ENCODE peak calls at places on chromosome 14, in six cellular contexts. V is GM12878, L is GM12891, C is K562, W is HepG2, S is H1. Q is an unnamed sample.

GRCh38 chr14:83300454-83301064 is 1766.9 kb upstream of the SEL1L start:
- DNase-seq in C (no peak), S (no peak), W (peak; percentile 12), V (no peak), L (peak; percentile 0), Q (no peak)

GRCh38 chr14:37253905-37254304 is 56.2 kb downstream of the MIPOL1 start:
- DNase-seq in V (no peak), L (no peak), S (no peak), W (no peak), C (no peak), Q (no peak)

GRCh38 chr14:38257500-38257899 is 1.6 kb upstream of the CLEC14A start:
- DNase-seq in L (no peak), W (no peak), V (no peak), C (no peak), S (no peak), Q (no peak)

GRCh38 chr14:89032086-89032649 is 207.7 kb downstream of the TTC8 start:
- DNase-seq in C (peak; percentile 23), L (no peak), S (no peak), W (no peak), V (no peak), Q (no peak)

GRCh38 chr14:91170504-91171121 is 56.7 kb downstream of the DGLUCY start:
- DNase-seq in C (no peak), V (no peak), L (no peak), W (no peak), S (no peak), Q (no peak)

GRCh38 chr14:104600141-104600643 is 4.4 kb downstream of the TMEM179 start:
- DNase-seq in W (no peak), V (no peak), C (no peak), S (no peak), L (peak; percentile 15), Q (no peak)

GRCh38 chr14:21042918-21043317 is 756 bp downstream of the RNASE7 start:
- DNase-seq in L (no peak), C (no peak), W (no peak), V (no peak), S (no peak), Q (no peak)

GRCh38 chr14:103041464-103041863 is 15.9 kb downstream of the CDC42BPB start:
- DNase-seq in L (no peak), C (no peak), W (no peak), S (no peak), V (no peak), Q (no peak)

GRCh38 chr14:88695873-88696272 is 96.9 kb downstream of the EML5 start:
- DNase-seq in W (no peak), V (no peak), S (no peak), L (no peak), C (no peak), Q (no peak)

GRCh38 chr14:100782516-100783320 is 43.2 kb upstream of the MEG3 start:
- DNase-seq in S (no peak), L (no peak), W (peak; percentile 39), C (no peak), V (no peak), Q (no peak)

GRCh38 chr14:91230363-91231035 is 14.0 kb downstream of the GPR68 start:
- DNase-seq in L (no peak), V (no peak), C (no peak), W (no peak), S (no peak), Q (no peak)

GRCh38 chr14:54253195-54253947 is 143.4 kb upstream of the CDKN3 start:
- DNase-seq in W (peak; percentile 30), V (no peak), L (no peak), S (no peak), C (no peak), Q (no peak)

GRCh38 chr14:56118611-56119181 is 485 bp downstream of the PELI2 start:
- DNase-seq in S (no peak), C (no peak), V (no peak), L (no peak), W (no peak), Q (peak; percentile 6)

GRCh38 chr14:39219075-39219499 is 14.6 kb upstream of the MIA2 start:
- DNase-seq in V (no peak), L (no peak), W (peak; percentile 83), C (no peak), S (no peak), Q (no peak)

GRCh38 chr14:55377236-55377635 is 34.4 kb downstream of the ATG14 start:
- DNase-seq in C (no peak), V (no peak), L (no peak), S (no peak), W (no peak), Q (no peak)

GRCh38 chr14:92026548-92027190 is 13.2 kb downstream of the TRIP11 start:
- DNase-seq in L (no peak), S (no peak), C (no peak), W (no peak), V (no peak), Q (no peak)

GRCh38 chr14:43449291-43449690 is 1057.8 kb downstream of the FSCB start:
- DNase-seq in S (no peak), C (no peak), W (no peak), L (no peak), V (no peak), Q (no peak)

GRCh38 chr14:92463141-92463540 is 50.4 kb upstream of the RIN3 start:
- DNase-seq in W (no peak), V (no peak), S (peak; percentile 31), C (no peak), L (no peak), Q (no peak)

GRCh38 chr14:82385043-82385442 is 851.4 kb upstream of the SEL1L start:
- DNase-seq in W (no peak), C (no peak), S (no peak), L (no peak), V (no peak), Q (no peak)

GRCh38 chr14:78445275-78445674 is 275.1 kb downstream of the NRXN3 start:
- DNase-seq in L (no peak), V (no peak), S (no peak), C (no peak), W (no peak), Q (no peak)

GRCh38 chr14:94470311-94470710 is 5.7 kb downstream of the SERPINA9 start:
- DNase-seq in L (no peak), C (no peak), V (no peak), W (no peak), S (no peak), Q (no peak)

GRCh38 chr14:31270196-31270772 is 62.7 kb upstream of the HECTD1 start:
- DNase-seq in V (no peak), W (peak; percentile 77), C (peak; percentile 13), S (peak; percentile 51), L (no peak), Q (no peak)

GRCh38 chr14:84789012-84789411 is 740.9 kb upstream of the FLRT2 start:
- DNase-seq in L (no peak), C (no peak), S (no peak), V (no peak), W (no peak), Q (no peak)

GRCh38 chr14:104998801-104999200 is 13.2 kb downstream of the CLBA1 start:
- DNase-seq in W (no peak), V (no peak), C (no peak), L (no peak), S (no peak), Q (no peak)

GRCh38 chr14:47392351-47392750 is 283.1 kb downstream of the MDGA2 start:
- DNase-seq in W (no peak), S (no peak), C (no peak), L (no peak), V (no peak), Q (no peak)

GRCh38 chr14:53391156-53391555 is 238.0 kb upstream of the DDHD1 start:
- DNase-seq in L (no peak), V (no peak), W (peak; percentile 13), S (no peak), C (no peak), Q (no peak)

GRCh38 chr14:91149462-91149861 is 35.6 kb downstream of the DGLUCY start:
- DNase-seq in L (no peak), S (no peak), V (no peak), C (peak; percentile 48), W (peak; percentile 92), Q (no peak)

GRCh38 chr14:54497224-54497623 is 8.4 kb upstream of the GMFB start:
- DNase-seq in V (no peak), C (peak; percentile 41), S (no peak), W (no peak), L (no peak), Q (no peak)

GRCh38 chr14:88454886-88455285 is 69.4 kb downstream of the SPATA7 start:
- DNase-seq in W (no peak), V (no peak), L (no peak), C (no peak), S (no peak), Q (no peak)

GRCh38 chr14:36646664-36647416 is 14.8 kb upstream of the PAX9 start:
- DNase-seq in W (no peak), L (no peak), S (peak; percentile 78), V (no peak), C (no peak), Q (no peak)

GRCh38 chr14:19949218-19949617 is 18.5 kb downstream of the OR4K1 start:
- DNase-seq in C (no peak), S (no peak), L (no peak), V (no peak), W (no peak), Q (no peak)

GRCh38 chr14:84804498-84805294 is 725.2 kb upstream of the FLRT2 start:
- DNase-seq in L (no peak), V (no peak), W (no peak), S (no peak), C (no peak), Q (no peak)

GRCh38 chr14:65260786-65261185 is 151.7 kb upstream of the FUT8 start:
- DNase-seq in V (no peak), C (no peak), S (no peak), L (no peak), W (no peak), Q (no peak)

GRCh38 chr14:70208380-70208779 is 19.6 kb upstream of the SLC8A3 start:
- DNase-seq in V (no peak), S (no peak), L (no peak), C (no peak), W (no peak), Q (no peak)

GRCh38 chr14:45253754-45254300 is 825 bp upstream of the MIS18BP1 start:
- DNase-seq in W (no peak), V (no peak), L (no peak), S (no peak), C (no peak), Q (no peak)

GRCh38 chr14:98189521-98189920 is 1082.5 kb downstream of the BCL11B start:
- DNase-seq in L (no peak), C (no peak), W (no peak), S (no peak), V (no peak), Q (no peak)
- TF ChIP-seq POLR2A in L (no peak), C (no peak), W (no peak), S (no peak), V (no peak), Q (no peak)

GRCh38 chr14:74979442-74980397 is 23.0 kb upstream of the EIF2B2 start:
- DNase-seq in S (peak; percentile 66), L (no peak), V (no peak), W (no peak), C (no peak), Q (no peak)
- TF ChIP-seq TAF1 in S (no peak), L (no peak), V (no peak), W (no peak), C (no peak), Q (no peak)

GRCh38 chr14:99246536-99247083 is 25.4 kb downstream of the BCL11B start:
- DNase-seq in W (no peak), L (no peak), V (no peak), C (no peak), S (peak; percentile 70), Q (no peak)
- TF ChIP-seq POLR2AphosphoS5 in W (no peak), L (no peak), V (no peak), C (no peak), S (no peak), Q (no peak)

GRCh38 chr14:68816183-68816942 is 23.5 kb upstream of the ZFP36L1 start:
- DNase-seq in W (peak; percentile 63), C (peak; percentile 91), V (no peak), S (peak; percentile 99), L (peak; percentile 93), Q (peak; percentile 92)
- TF ChIP-seq POLR2A in W (no peak), C (peak; percentile 60), V (peak; percentile 80), S (no peak), L (peak; percentile 41), Q (peak; percentile 64)

Q was measured in GM12892.